ENCODE peak calls at places on chromosomes 16 and 17, in nine cellular contexts. One of them, this sample, is unnamed.

GRCh38 chr17:62862251-62862650 is 54.1 kb upstream of the MARCHF10 start:
- DNase-seq in upper lobe of left lung: no peak
- DNase-seq in GM23338: no peak
- DNase-seq in HCT116: no peak
- DNase-seq in stomach: no peak
- DNase-seq in GM12878: no peak
- DNase-seq in breast epithelium: no peak
- DNase-seq in suprapubic skin: no peak
- DNase-seq in sigmoid colon: no peak
- DNase-seq in this sample: no peak

GRCh38 chr16:74760007-74760767 is 14.4 kb downstream of the FA2H start:
- DNase-seq in upper lobe of left lung: peak
- DNase-seq in GM23338: no peak
- DNase-seq in HCT116: no peak
- DNase-seq in stomach: no peak
- DNase-seq in GM12878: no peak
- DNase-seq in breast epithelium: no peak
- DNase-seq in suprapubic skin: no peak
- DNase-seq in sigmoid colon: no peak
- DNase-seq in this sample: no peak

GRCh38 chr17:7252176-7253043 is at the start of gene ELP5:
- DNase-seq in upper lobe of left lung: peak
- DNase-seq in GM23338: peak
- DNase-seq in HCT116: peak
- DNase-seq in stomach: peak
- DNase-seq in GM12878: peak
- DNase-seq in breast epithelium: peak
- DNase-seq in suprapubic skin: peak
- DNase-seq in sigmoid colon: peak
- DNase-seq in this sample: peak

GRCh38 chr16:30769379-30770089 is 7.4 kb downstream of the RNF40 start:
- DNase-seq in upper lobe of left lung: no peak
- DNase-seq in GM23338: no peak
- DNase-seq in HCT116: no peak
- DNase-seq in stomach: no peak
- DNase-seq in GM12878: no peak
- DNase-seq in breast epithelium: no peak
- DNase-seq in suprapubic skin: no peak
- DNase-seq in sigmoid colon: no peak
- DNase-seq in this sample: no peak

GRCh38 chr17:36057900-36058299 is 6.2 kb upstream of the CCL18 start:
- DNase-seq in upper lobe of left lung: no peak
- DNase-seq in GM23338: no peak
- DNase-seq in HCT116: no peak
- DNase-seq in stomach: no peak
- DNase-seq in GM12878: no peak
- DNase-seq in breast epithelium: no peak
- DNase-seq in suprapubic skin: no peak
- DNase-seq in sigmoid colon: no peak
- DNase-seq in this sample: no peak

GRCh38 chr16:87416826-87417471 is 24.8 kb downstream of the MAP1LC3B start:
- DNase-seq in upper lobe of left lung: no peak
- DNase-seq in GM23338: no peak
- DNase-seq in HCT116: no peak
- DNase-seq in stomach: no peak
- DNase-seq in GM12878: no peak
- DNase-seq in breast epithelium: no peak
- DNase-seq in suprapubic skin: no peak
- DNase-seq in sigmoid colon: peak
- DNase-seq in this sample: no peak

GRCh38 chr17:4386406-4386805 is 19.9 kb upstream of the UBE2G1 start:
- DNase-seq in upper lobe of left lung: no peak
- DNase-seq in GM23338: no peak
- DNase-seq in HCT116: no peak
- DNase-seq in stomach: no peak
- DNase-seq in GM12878: no peak
- DNase-seq in breast epithelium: no peak
- DNase-seq in suprapubic skin: no peak
- DNase-seq in sigmoid colon: no peak
- DNase-seq in this sample: no peak

GRCh38 chr16:85555549-85556455 is 57.3 kb upstream of the GSE1 start:
- DNase-seq in upper lobe of left lung: peak
- DNase-seq in GM23338: peak
- DNase-seq in HCT116: no peak
- DNase-seq in stomach: peak
- DNase-seq in GM12878: no peak
- DNase-seq in breast epithelium: no peak
- DNase-seq in suprapubic skin: no peak
- DNase-seq in sigmoid colon: no peak
- DNase-seq in this sample: no peak

DNA sequence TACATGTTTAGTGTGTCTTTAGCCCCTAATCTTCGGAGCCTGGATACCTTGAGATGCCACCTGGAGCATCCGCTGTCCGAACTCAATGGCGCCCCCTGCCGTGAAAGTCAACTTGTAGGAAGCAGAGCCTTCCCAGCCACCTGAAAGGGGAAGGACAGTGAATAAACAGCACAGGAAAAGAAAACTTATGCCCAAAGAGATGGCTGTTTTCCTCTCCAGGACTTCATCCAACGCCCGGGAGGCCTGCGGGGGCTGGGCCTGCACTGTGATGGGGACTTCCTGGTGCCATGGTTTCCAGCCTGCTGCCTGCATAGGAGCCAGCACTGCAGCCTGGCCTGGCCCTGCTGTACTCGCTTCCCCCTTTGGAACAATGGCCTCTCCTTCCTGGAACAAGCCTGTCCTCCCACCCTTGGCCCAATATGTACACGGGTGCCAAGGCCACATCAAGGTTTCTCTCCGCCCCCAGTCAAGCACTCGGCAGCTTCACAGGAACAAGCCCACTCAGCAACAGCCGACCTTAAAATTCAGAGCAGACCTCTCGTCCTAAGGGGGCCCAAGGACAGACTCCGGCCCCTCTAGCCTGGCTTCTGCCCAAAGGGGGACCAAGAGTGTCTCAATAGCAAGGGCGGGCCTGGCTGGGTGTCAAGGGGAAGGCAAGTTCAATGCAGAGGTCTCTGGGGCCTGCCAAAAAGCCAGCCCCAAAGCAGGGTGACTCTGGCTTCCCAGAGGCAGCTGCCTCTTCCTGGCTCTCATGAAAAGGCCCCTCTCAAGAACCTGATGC is 4.5 kb upstream of the UNC13D start:
- DNase-seq in upper lobe of left lung: peak
- DNase-seq in GM23338: peak
- DNase-seq in HCT116: peak
- DNase-seq in stomach: peak
- DNase-seq in GM12878: no peak
- DNase-seq in breast epithelium: peak
- DNase-seq in suprapubic skin: peak
- DNase-seq in sigmoid colon: peak
- DNase-seq in this sample: peak
- TF ChIP-seq POLR2AphosphoS5 in upper lobe of left lung: peak
- TF ChIP-seq POLR2AphosphoS5 in GM23338: no peak
- TF ChIP-seq POLR2AphosphoS5 in HCT116: no peak
- TF ChIP-seq POLR2AphosphoS5 in stomach: peak
- TF ChIP-seq POLR2AphosphoS5 in GM12878: no peak
- TF ChIP-seq POLR2AphosphoS5 in breast epithelium: peak
- TF ChIP-seq POLR2AphosphoS5 in suprapubic skin: no peak
- TF ChIP-seq POLR2AphosphoS5 in sigmoid colon: no peak
- TF ChIP-seq POLR2AphosphoS5 in this sample: peak

GRCh38 chr16:84015399-84015798 is 27.2 kb downstream of the SLC38A8 start:
- DNase-seq in upper lobe of left lung: no peak
- DNase-seq in GM23338: no peak
- DNase-seq in HCT116: no peak
- DNase-seq in stomach: no peak
- DNase-seq in GM12878: no peak
- DNase-seq in breast epithelium: no peak
- DNase-seq in suprapubic skin: no peak
- DNase-seq in sigmoid colon: no peak
- DNase-seq in this sample: no peak

GRCh38 chr16:84016477-84016876 is 26.1 kb downstream of the SLC38A8 start:
- DNase-seq in upper lobe of left lung: peak
- DNase-seq in GM23338: no peak
- DNase-seq in HCT116: no peak
- DNase-seq in stomach: no peak
- DNase-seq in GM12878: no peak
- DNase-seq in breast epithelium: no peak
- DNase-seq in suprapubic skin: no peak
- DNase-seq in sigmoid colon: no peak
- DNase-seq in this sample: no peak

GRCh38 chr16:84014570-84015327 is 27.8 kb downstream of the SLC38A8 start:
- DNase-seq in upper lobe of left lung: no peak
- DNase-seq in GM23338: no peak
- DNase-seq in HCT116: no peak
- DNase-seq in stomach: no peak
- DNase-seq in GM12878: no peak
- DNase-seq in breast epithelium: no peak
- DNase-seq in suprapubic skin: no peak
- DNase-seq in sigmoid colon: no peak
- DNase-seq in this sample: no peak

GRCh38 chr16:84009282-84009681 is 33.3 kb downstream of the SLC38A8 start:
- DNase-seq in upper lobe of left lung: no peak
- DNase-seq in GM23338: no peak
- DNase-seq in HCT116: no peak
- DNase-seq in stomach: no peak
- DNase-seq in GM12878: no peak
- DNase-seq in breast epithelium: no peak
- DNase-seq in suprapubic skin: no peak
- DNase-seq in sigmoid colon: no peak
- DNase-seq in this sample: no peak

DNA sequence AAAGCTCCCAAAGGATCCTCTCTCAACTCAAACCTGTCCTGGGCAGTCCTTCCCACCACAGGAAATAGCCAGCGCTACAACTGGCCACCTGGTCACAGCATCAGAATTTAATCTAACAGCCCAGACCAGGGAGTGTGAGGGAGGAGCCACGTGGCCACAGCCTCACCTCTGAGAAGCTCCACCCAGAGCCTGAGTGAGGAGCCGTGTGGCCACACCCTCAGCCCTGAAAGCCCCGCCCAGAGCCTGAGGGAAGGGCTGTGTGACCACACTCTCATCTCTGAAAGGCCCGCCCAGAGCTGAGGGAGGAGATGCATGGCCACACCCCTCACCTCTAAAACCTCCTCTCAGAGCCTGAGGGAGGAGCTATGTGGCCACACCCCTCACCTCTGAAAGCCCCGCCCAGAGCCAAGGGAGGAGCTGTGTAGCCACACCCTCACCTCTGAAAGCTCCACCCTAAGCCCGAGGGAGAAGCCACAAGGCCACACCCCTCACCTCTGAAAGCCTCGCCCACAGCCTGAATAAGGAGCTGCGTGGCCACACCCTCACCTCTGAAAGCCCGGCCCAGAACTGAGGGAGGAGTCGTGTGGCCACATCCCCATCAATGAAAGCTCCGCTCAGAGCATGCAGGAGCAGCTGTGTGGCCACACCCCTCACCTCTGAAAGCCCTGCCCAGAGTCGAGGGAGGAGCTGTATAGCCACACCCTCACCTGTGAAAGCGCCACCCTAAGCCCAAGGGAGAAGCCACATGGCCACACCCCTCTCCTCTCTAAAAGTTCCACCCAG is 28.6 kb downstream of the SLC38A8 start:
- DNase-seq in upper lobe of left lung: no peak
- DNase-seq in GM23338: peak
- DNase-seq in HCT116: peak
- DNase-seq in stomach: peak
- DNase-seq in GM12878: peak
- DNase-seq in breast epithelium: peak
- DNase-seq in suprapubic skin: no peak
- DNase-seq in sigmoid colon: no peak
- DNase-seq in this sample: peak
- TF ChIP-seq POLR2AphosphoS5 in upper lobe of left lung: no peak
- TF ChIP-seq POLR2AphosphoS5 in GM23338: peak
- TF ChIP-seq POLR2AphosphoS5 in HCT116: peak
- TF ChIP-seq POLR2AphosphoS5 in stomach: no peak
- TF ChIP-seq POLR2AphosphoS5 in GM12878: no peak
- TF ChIP-seq POLR2AphosphoS5 in breast epithelium: no peak
- TF ChIP-seq POLR2AphosphoS5 in suprapubic skin: no peak
- TF ChIP-seq POLR2AphosphoS5 in sigmoid colon: no peak
- TF ChIP-seq POLR2AphosphoS5 in this sample: no peak

GRCh38 chr17:57881143-57881542 is 31.3 kb upstream of the MRPS23 start:
- DNase-seq in upper lobe of left lung: no peak
- DNase-seq in GM23338: peak
- DNase-seq in HCT116: no peak
- DNase-seq in stomach: no peak
- DNase-seq in GM12878: no peak
- DNase-seq in breast epithelium: no peak
- DNase-seq in suprapubic skin: no peak
- DNase-seq in sigmoid colon: no peak
- DNase-seq in this sample: no peak

GRCh38 chr17:57877803-57878202 is 28.0 kb upstream of the MRPS23 start:
- DNase-seq in upper lobe of left lung: no peak
- DNase-seq in GM23338: no peak
- DNase-seq in HCT116: no peak
- DNase-seq in stomach: no peak
- DNase-seq in GM12878: no peak
- DNase-seq in breast epithelium: no peak
- DNase-seq in suprapubic skin: no peak
- DNase-seq in sigmoid colon: no peak
- DNase-seq in this sample: no peak

GRCh38 chr17:57881783-57882291 is 32.0 kb upstream of the MRPS23 start:
- DNase-seq in upper lobe of left lung: no peak
- DNase-seq in GM23338: no peak
- DNase-seq in HCT116: no peak
- DNase-seq in stomach: no peak
- DNase-seq in GM12878: no peak
- DNase-seq in breast epithelium: no peak
- DNase-seq in suprapubic skin: no peak
- DNase-seq in sigmoid colon: peak
- DNase-seq in this sample: no peak

GRCh38 chr17:57880086-57880456 is 30.2 kb upstream of the MRPS23 start:
- DNase-seq in upper lobe of left lung: no peak
- DNase-seq in GM23338: no peak
- DNase-seq in HCT116: no peak
- DNase-seq in stomach: no peak
- DNase-seq in GM12878: no peak
- DNase-seq in breast epithelium: no peak
- DNase-seq in suprapubic skin: no peak
- DNase-seq in sigmoid colon: no peak
- DNase-seq in this sample: no peak

GRCh38 chr17:57879437-57880085 is 29.7 kb upstream of the MRPS23 start:
- DNase-seq in upper lobe of left lung: no peak
- DNase-seq in GM23338: no peak
- DNase-seq in HCT116: no peak
- DNase-seq in stomach: no peak
- DNase-seq in GM12878: no peak
- DNase-seq in breast epithelium: no peak
- DNase-seq in suprapubic skin: no peak
- DNase-seq in sigmoid colon: no peak
- DNase-seq in this sample: peak
- TF ChIP-seq POLR2AphosphoS5 in upper lobe of left lung: no peak
- TF ChIP-seq POLR2AphosphoS5 in GM23338: no peak
- TF ChIP-seq POLR2AphosphoS5 in HCT116: no peak
- TF ChIP-seq POLR2AphosphoS5 in stomach: no peak
- TF ChIP-seq POLR2AphosphoS5 in GM12878: no peak
- TF ChIP-seq POLR2AphosphoS5 in breast epithelium: no peak
- TF ChIP-seq POLR2AphosphoS5 in suprapubic skin: no peak
- TF ChIP-seq POLR2AphosphoS5 in sigmoid colon: no peak
- TF ChIP-seq POLR2AphosphoS5 in this sample: peak

DNA sequence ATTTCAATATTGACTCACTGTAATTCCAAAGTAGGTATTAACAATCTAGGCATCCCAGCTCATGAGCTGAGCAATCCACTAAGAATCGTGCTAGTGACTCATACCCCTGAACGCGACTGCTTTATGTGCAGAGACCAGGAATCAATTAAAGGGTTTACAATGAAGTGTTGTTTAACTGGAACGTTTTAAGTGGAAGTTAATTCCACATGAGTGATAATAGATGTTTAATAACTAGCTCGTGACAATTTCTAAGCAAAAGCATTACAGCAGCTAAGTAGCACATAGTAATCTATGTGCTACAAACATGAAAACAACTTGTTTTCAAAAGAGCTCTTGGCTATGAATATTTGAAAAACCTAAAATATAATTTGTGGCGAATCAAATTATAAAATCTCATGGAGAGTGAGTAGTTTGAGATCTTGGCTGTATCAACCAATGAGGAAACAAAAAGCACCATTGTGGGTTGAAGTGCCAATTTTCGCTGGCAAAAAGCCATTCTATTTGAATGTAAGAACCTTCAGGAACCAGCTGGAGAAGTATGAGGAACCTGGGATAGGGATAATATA is 9.4 kb downstream of the GJC1 start:
- DNase-seq in upper lobe of left lung: no peak
- DNase-seq in GM23338: no peak
- DNase-seq in HCT116: peak
- DNase-seq in stomach: no peak
- DNase-seq in GM12878: no peak
- DNase-seq in breast epithelium: no peak
- DNase-seq in suprapubic skin: no peak
- DNase-seq in sigmoid colon: peak
- DNase-seq in this sample: no peak
- TF ChIP-seq POLR2AphosphoS5 in upper lobe of left lung: no peak
- TF ChIP-seq POLR2AphosphoS5 in GM23338: no peak
- TF ChIP-seq POLR2AphosphoS5 in HCT116: peak
- TF ChIP-seq POLR2AphosphoS5 in stomach: peak
- TF ChIP-seq POLR2AphosphoS5 in GM12878: no peak
- TF ChIP-seq POLR2AphosphoS5 in breast epithelium: no peak
- TF ChIP-seq POLR2AphosphoS5 in suprapubic skin: no peak
- TF ChIP-seq POLR2AphosphoS5 in sigmoid colon: no peak
- TF ChIP-seq POLR2AphosphoS5 in this sample: no peak

This sample was measured in prostate gland.